ENCODE peak calls at places on chromosomes 13 and 19, in ten cellular contexts. One of them, this sample, is unnamed.

GRCh38 chr19:55362174-55362989 is 678 bp downstream of the GARIN5B start:
- DNase-seq in NCI-H69: no peak
- DNase-seq in Caki2: no peak
- DNase-seq in HEK293T: no peak
- DNase-seq in AML-193: no peak
- DNase-seq in heart right ventricle: no peak
- DNase-seq in pons: no peak
- DNase-seq in type B pancreatic cell: no peak
- DNase-seq in germinal center: no peak
- DNase-seq in ecto neural progenitor cell: no peak
- DNase-seq in this sample: no peak

GRCh38 chr19:4556574-4557185 is 2.8 kb downstream of the SEMA6B start:
- DNase-seq in NCI-H69: peak
- DNase-seq in Caki2: peak
- DNase-seq in HEK293T: peak
- DNase-seq in AML-193: no peak
- DNase-seq in heart right ventricle: no peak
- DNase-seq in pons: no peak
- DNase-seq in type B pancreatic cell: no peak
- DNase-seq in germinal center: peak
- DNase-seq in ecto neural progenitor cell: peak
- DNase-seq in this sample: no peak

GRCh38 chr19:6802336-6803035 is 30.0 kb downstream of the VAV1 start:
- DNase-seq in NCI-H69: no peak
- DNase-seq in Caki2: no peak
- DNase-seq in HEK293T: no peak
- DNase-seq in AML-193: peak
- DNase-seq in heart right ventricle: peak
- DNase-seq in pons: peak
- DNase-seq in type B pancreatic cell: no peak
- DNase-seq in germinal center: peak
- DNase-seq in ecto neural progenitor cell: no peak
- DNase-seq in this sample: peak

GRCh38 chr19:48424694-48425219 is 21.0 kb upstream of the GRWD1 start:
- DNase-seq in NCI-H69: peak
- DNase-seq in Caki2: peak
- DNase-seq in HEK293T: peak
- DNase-seq in AML-193: peak
- DNase-seq in heart right ventricle: no peak
- DNase-seq in pons: peak
- DNase-seq in type B pancreatic cell: no peak
- DNase-seq in germinal center: no peak
- DNase-seq in ecto neural progenitor cell: no peak
- DNase-seq in this sample: no peak

GRCh38 chr13:57630661-57631606 is 610 bp upstream of the PCDH17 start:
- DNase-seq in NCI-H69: peak
- DNase-seq in Caki2: peak
- DNase-seq in HEK293T: peak
- DNase-seq in AML-193: no peak
- DNase-seq in heart right ventricle: no peak
- DNase-seq in pons: peak
- DNase-seq in type B pancreatic cell: no peak
- DNase-seq in germinal center: no peak
- DNase-seq in ecto neural progenitor cell: peak
- DNase-seq in this sample: peak

GRCh38 chr19:21128901-21129698 is 12.7 kb upstream of the ZNF431 start:
- DNase-seq in NCI-H69: no peak
- DNase-seq in Caki2: no peak
- DNase-seq in HEK293T: no peak
- DNase-seq in AML-193: no peak
- DNase-seq in heart right ventricle: no peak
- DNase-seq in pons: no peak
- DNase-seq in type B pancreatic cell: no peak
- DNase-seq in germinal center: no peak
- DNase-seq in ecto neural progenitor cell: no peak
- DNase-seq in this sample: peak

GRCh38 chr13:32036762-32037161 is 5.2 kb downstream of the FRY start:
- DNase-seq in NCI-H69: peak
- DNase-seq in Caki2: no peak
- DNase-seq in HEK293T: no peak
- DNase-seq in AML-193: no peak
- DNase-seq in heart right ventricle: no peak
- DNase-seq in pons: no peak
- DNase-seq in type B pancreatic cell: no peak
- DNase-seq in germinal center: no peak
- DNase-seq in ecto neural progenitor cell: no peak
- DNase-seq in this sample: no peak

GRCh38 chr13:97327521-97328221 is 105.5 kb downstream of the MBNL2 start:
- DNase-seq in NCI-H69: no peak
- DNase-seq in Caki2: peak
- DNase-seq in HEK293T: no peak
- DNase-seq in AML-193: no peak
- DNase-seq in heart right ventricle: no peak
- DNase-seq in pons: no peak
- DNase-seq in type B pancreatic cell: no peak
- DNase-seq in germinal center: no peak
- DNase-seq in ecto neural progenitor cell: no peak
- DNase-seq in this sample: no peak

GRCh38 chr13:35179494-35179893 is 237.4 kb downstream of the NBEA start:
- DNase-seq in NCI-H69: no peak
- DNase-seq in Caki2: no peak
- DNase-seq in HEK293T: no peak
- DNase-seq in AML-193: no peak
- DNase-seq in heart right ventricle: no peak
- DNase-seq in pons: no peak
- DNase-seq in type B pancreatic cell: no peak
- DNase-seq in germinal center: no peak
- DNase-seq in ecto neural progenitor cell: no peak
- DNase-seq in this sample: no peak

GRCh38 chr13:113170503-113170902 is 12.1 kb downstream of the PROZ start:
- DNase-seq in NCI-H69: no peak
- DNase-seq in Caki2: no peak
- DNase-seq in HEK293T: no peak
- DNase-seq in AML-193: no peak
- DNase-seq in heart right ventricle: no peak
- DNase-seq in pons: no peak
- DNase-seq in type B pancreatic cell: no peak
- DNase-seq in germinal center: no peak
- DNase-seq in ecto neural progenitor cell: no peak
- DNase-seq in this sample: no peak

GRCh38 chr13:98484289-98485219 is 92.4 kb downstream of the STK24 start:
- DNase-seq in NCI-H69: peak
- DNase-seq in Caki2: peak
- DNase-seq in HEK293T: peak
- DNase-seq in AML-193: peak
- DNase-seq in heart right ventricle: peak
- DNase-seq in pons: no peak
- DNase-seq in type B pancreatic cell: no peak
- DNase-seq in germinal center: no peak
- DNase-seq in ecto neural progenitor cell: peak
- DNase-seq in this sample: peak

GRCh38 chr19:40342644-40343311 is 5.4 kb downstream of the C19orf47 start:
- DNase-seq in NCI-H69: no peak
- DNase-seq in Caki2: no peak
- DNase-seq in HEK293T: no peak
- DNase-seq in AML-193: no peak
- DNase-seq in heart right ventricle: no peak
- DNase-seq in pons: no peak
- DNase-seq in type B pancreatic cell: no peak
- DNase-seq in germinal center: no peak
- DNase-seq in ecto neural progenitor cell: no peak
- DNase-seq in this sample: no peak

GRCh38 chr19:53196777-53197396 is 3.7 kb upstream of the ZNF665 start:
- DNase-seq in NCI-H69: peak
- DNase-seq in Caki2: peak
- DNase-seq in HEK293T: peak
- DNase-seq in AML-193: peak
- DNase-seq in heart right ventricle: peak
- DNase-seq in pons: peak
- DNase-seq in type B pancreatic cell: peak
- DNase-seq in germinal center: peak
- DNase-seq in ecto neural progenitor cell: peak
- DNase-seq in this sample: peak

GRCh38 chr13:31982540-31982939 is 49.0 kb upstream of the FRY start:
- DNase-seq in NCI-H69: peak
- DNase-seq in Caki2: peak
- DNase-seq in HEK293T: no peak
- DNase-seq in AML-193: peak
- DNase-seq in heart right ventricle: peak
- DNase-seq in pons: peak
- DNase-seq in type B pancreatic cell: no peak
- DNase-seq in germinal center: no peak
- DNase-seq in ecto neural progenitor cell: no peak
- DNase-seq in this sample: peak

GRCh38 chr19:49020931-49021895 is 2.9 kb downstream of the CGB3 start:
- DNase-seq in NCI-H69: peak
- DNase-seq in Caki2: peak
- DNase-seq in HEK293T: no peak
- DNase-seq in AML-193: peak
- DNase-seq in heart right ventricle: no peak
- DNase-seq in pons: no peak
- DNase-seq in type B pancreatic cell: no peak
- DNase-seq in germinal center: no peak
- DNase-seq in ecto neural progenitor cell: no peak
- DNase-seq in this sample: no peak

GRCh38 chr19:55541091-55541490 is 4.2 kb upstream of the SBK2 start:
- DNase-seq in NCI-H69: no peak
- DNase-seq in Caki2: no peak
- DNase-seq in HEK293T: no peak
- DNase-seq in AML-193: no peak
- DNase-seq in heart right ventricle: no peak
- DNase-seq in pons: no peak
- DNase-seq in type B pancreatic cell: no peak
- DNase-seq in germinal center: no peak
- DNase-seq in ecto neural progenitor cell: no peak
- DNase-seq in this sample: no peak

GRCh38 chr19:16613841-16614240 is 14.2 kb downstream of the MED26 start:
- DNase-seq in NCI-H69: no peak
- DNase-seq in Caki2: no peak
- DNase-seq in HEK293T: no peak
- DNase-seq in AML-193: no peak
- DNase-seq in heart right ventricle: no peak
- DNase-seq in pons: no peak
- DNase-seq in type B pancreatic cell: no peak
- DNase-seq in germinal center: no peak
- DNase-seq in ecto neural progenitor cell: no peak
- DNase-seq in this sample: no peak

GRCh38 chr19:1020868-1021425 is at the start of gene TMEM259:
- DNase-seq in NCI-H69: peak
- DNase-seq in Caki2: peak
- DNase-seq in HEK293T: peak
- DNase-seq in AML-193: peak
- DNase-seq in heart right ventricle: peak
- DNase-seq in pons: peak
- DNase-seq in type B pancreatic cell: peak
- DNase-seq in germinal center: peak
- DNase-seq in ecto neural progenitor cell: peak
- DNase-seq in this sample: peak

GRCh38 chr19:15479391-15480345 is at the start of gene PGLYRP2:
- DNase-seq in NCI-H69: no peak
- DNase-seq in Caki2: no peak
- DNase-seq in HEK293T: no peak
- DNase-seq in AML-193: peak
- DNase-seq in heart right ventricle: peak
- DNase-seq in pons: no peak
- DNase-seq in type B pancreatic cell: no peak
- DNase-seq in germinal center: no peak
- DNase-seq in ecto neural progenitor cell: no peak
- DNase-seq in this sample: peak

GRCh38 chr13:25210842-25211241 is 38.8 kb upstream of the AMER2 start:
- DNase-seq in NCI-H69: no peak
- DNase-seq in Caki2: no peak
- DNase-seq in HEK293T: no peak
- DNase-seq in AML-193: no peak
- DNase-seq in heart right ventricle: no peak
- DNase-seq in pons: no peak
- DNase-seq in type B pancreatic cell: no peak
- DNase-seq in germinal center: no peak
- DNase-seq in ecto neural progenitor cell: no peak
- DNase-seq in this sample: no peak